ENCODE peak calls at places on chromosomes 11 and 22, in seven cellular contexts. One of them, this sample, is unnamed.

GRCh38 chr11:79418241-79418640 is 22.6 kb downstream of the TENM4 start:
- DNase-seq in GM04504: no peak
- DNase-seq in naive thymus-derived CD4-positive, alpha-beta T cell: no peak
- DNase-seq in activated T-cell treated with anti-CD3 and anti-CD28 coated beads for 4 hours: no peak
- DNase-seq in cardiac fibroblast: no peak
- DNase-seq in memory B cell: no peak
- DNase-seq in NCI-H2081: no peak
- DNase-seq in this sample: no peak

GRCh38 chr22:46373166-46373565 is 37.7 kb downstream of the TRMU start:
- DNase-seq in GM04504: no peak
- DNase-seq in naive thymus-derived CD4-positive, alpha-beta T cell: no peak
- DNase-seq in activated T-cell treated with anti-CD3 and anti-CD28 coated beads for 4 hours: no peak
- DNase-seq in cardiac fibroblast: no peak
- DNase-seq in memory B cell: no peak
- DNase-seq in NCI-H2081: peak; percentile 11
- DNase-seq in this sample: no peak

GRCh38 chr22:23035557-23036277 is 34.6 kb upstream of the GNAZ start:
- DNase-seq in GM04504: no peak
- DNase-seq in naive thymus-derived CD4-positive, alpha-beta T cell: no peak
- DNase-seq in activated T-cell treated with anti-CD3 and anti-CD28 coated beads for 4 hours: no peak
- DNase-seq in cardiac fibroblast: no peak
- DNase-seq in memory B cell: no peak
- DNase-seq in NCI-H2081: no peak
- DNase-seq in this sample: peak; percentile 32

GRCh38 chr11:84396521-84396920 is 1110.4 kb upstream of the CCDC90B start:
- DNase-seq in GM04504: no peak
- DNase-seq in naive thymus-derived CD4-positive, alpha-beta T cell: no peak
- DNase-seq in activated T-cell treated with anti-CD3 and anti-CD28 coated beads for 4 hours: no peak
- DNase-seq in cardiac fibroblast: peak; percentile 21
- DNase-seq in memory B cell: no peak
- DNase-seq in NCI-H2081: no peak
- DNase-seq in this sample: no peak

GRCh38 chr11:128905345-128906184 is 14.4 kb downstream of the KCNJ5 start:
- DNase-seq in GM04504: no peak
- DNase-seq in naive thymus-derived CD4-positive, alpha-beta T cell: peak; percentile 34
- DNase-seq in activated T-cell treated with anti-CD3 and anti-CD28 coated beads for 4 hours: peak; percentile 20
- DNase-seq in cardiac fibroblast: peak; percentile 40
- DNase-seq in memory B cell: no peak
- DNase-seq in NCI-H2081: peak; percentile 76
- DNase-seq in this sample: no peak

GRCh38 chr11:77353131-77353530 is 51.6 kb upstream of the GDPD4 start:
- DNase-seq in GM04504: no peak
- DNase-seq in naive thymus-derived CD4-positive, alpha-beta T cell: no peak
- DNase-seq in activated T-cell treated with anti-CD3 and anti-CD28 coated beads for 4 hours: no peak
- DNase-seq in cardiac fibroblast: no peak
- DNase-seq in memory B cell: no peak
- DNase-seq in NCI-H2081: no peak
- DNase-seq in this sample: no peak

GRCh38 chr11:15158351-15159015 is 43.8 kb downstream of the INSC start:
- DNase-seq in GM04504: peak; percentile 70
- DNase-seq in naive thymus-derived CD4-positive, alpha-beta T cell: no peak
- DNase-seq in activated T-cell treated with anti-CD3 and anti-CD28 coated beads for 4 hours: no peak
- DNase-seq in cardiac fibroblast: peak; percentile 56
- DNase-seq in memory B cell: no peak
- DNase-seq in NCI-H2081: no peak
- DNase-seq in this sample: no peak

GRCh38 chr11:12680246-12680939 is 6.2 kb downstream of the TEAD1 start:
- DNase-seq in GM04504: peak; percentile 76
- DNase-seq in naive thymus-derived CD4-positive, alpha-beta T cell: no peak
- DNase-seq in activated T-cell treated with anti-CD3 and anti-CD28 coated beads for 4 hours: no peak
- DNase-seq in cardiac fibroblast: peak; percentile 94
- DNase-seq in memory B cell: no peak
- DNase-seq in NCI-H2081: peak; percentile 90
- DNase-seq in this sample: no peak

GRCh38 chr22:44658371-44658953 is 43.5 kb upstream of the PRR5 start:
- DNase-seq in GM04504: peak; percentile 75
- DNase-seq in naive thymus-derived CD4-positive, alpha-beta T cell: no peak
- DNase-seq in activated T-cell treated with anti-CD3 and anti-CD28 coated beads for 4 hours: no peak
- DNase-seq in cardiac fibroblast: peak; percentile 93
- DNase-seq in memory B cell: no peak
- DNase-seq in NCI-H2081: no peak
- DNase-seq in this sample: no peak